ENCODE peak calls at places on chromosomes 13 and 19, in five cellular contexts. B is fibroblast of pulmonary artery; Q is psoas muscle; M is AG04450; N is naive thymus-derived CD4-positive, alpha-beta T cell. X is an unnamed sample.

GRCh38 chr13:43044720-43045301 is 21.4 kb downstream of the DNAJC15 start:
- DNase-seq in B (no peak), Q (no peak), M (no peak), N (no peak), X (no peak)

GRCh38 chr19:42005504-42005903 is 11.5 kb upstream of the ATP1A3 start:
- DNase-seq in B (no peak), Q (no peak), M (no peak), N (no peak), X (no peak)

GRCh38 chr19:39497850-39498261 is 891 bp upstream of the DLL3 start:
- DNase-seq in B (peak; percentile 29), Q (no peak), M (no peak), N (no peak), X (peak; percentile 84)

GRCh38 chr13:86653009-86653408 is 853.8 kb upstream of the SLITRK6 start:
- DNase-seq in B (no peak), Q (no peak), M (no peak), N (no peak), X (no peak)

GRCh38 chr19:16118489-16119033 is 6.9 kb downstream of the RAB8A start:
- DNase-seq in B (no peak), Q (no peak), M (no peak), N (no peak), X (no peak)

GRCh38 chr13:48909088-48909389 is 66.7 kb upstream of the FNDC3A start:
- DNase-seq in B (no peak), Q (no peak), M (no peak), N (no peak), X (no peak)

GRCh38 chr19:10379880-10380310 is 477 bp downstream of the TYK2 start:
- DNase-seq in B (no peak), Q (no peak), M (no peak), N (no peak), X (no peak)

GRCh38 chr19:12752056-12752781 is 628 bp downstream of the BEST2 start:
- DNase-seq in B (no peak), Q (no peak), M (no peak), N (no peak), X (no peak)

GRCh38 chr19:510606-511100 is 3.4 kb downstream of the TPGS1 start:
- DNase-seq in B (peak; percentile 92), Q (peak; percentile 84), M (peak; percentile 60), N (peak; percentile 94), X (peak; percentile 98)

GRCh38 chr19:13152854-13153626 is 2.8 kb downstream of the IER2 start:
- DNase-seq in B (peak; percentile 97), Q (peak; percentile 93), M (peak; percentile 89), N (peak; percentile 99), X (peak; percentile 98)

GRCh38 chr19:4297901-4298771 is 4.1 kb downstream of the TMIGD2 start:
- DNase-seq in B (no peak), Q (no peak), M (no peak), N (no peak), X (no peak)

GRCh38 chr13:60509601-60510386 is 112.8 kb downstream of the TDRD3 start:
- DNase-seq in B (peak; percentile 23), Q (no peak), M (no peak), N (no peak), X (no peak)

GRCh38 chr13:46613409-46614049 is 60.6 kb downstream of the LRCH1 start:
- DNase-seq in B (no peak), Q (no peak), M (no peak), N (no peak), X (no peak)